ENCODE peak calls at places on chromosome 5, in six cellular contexts. One of them, this sample, is unnamed.

GRCh38 chr5:31364881-31365636 is 166.8 kb downstream of the DROSHA start:
- DNase-seq in IMR-90: peak; percentile 90
- DNase-seq in H9: no peak
- DNase-seq in trophoblast cell: peak; percentile 79
- DNase-seq in mesenchymal stem cell: no peak
- DNase-seq in H1: no peak
- DNase-seq in this sample: no peak

GRCh38 chr5:131488463-131488862 is 146.6 kb downstream of the RAPGEF6 start:
- DNase-seq in IMR-90: peak; percentile 7
- DNase-seq in H9: no peak
- DNase-seq in trophoblast cell: peak; percentile 16
- DNase-seq in mesenchymal stem cell: no peak
- DNase-seq in H1: no peak
- DNase-seq in this sample: no peak

GRCh38 chr5:172045315-172045632 is 38.8 kb upstream of the FBXW11 start:
- DNase-seq in IMR-90: no peak
- DNase-seq in H9: no peak
- DNase-seq in trophoblast cell: no peak
- DNase-seq in mesenchymal stem cell: no peak
- DNase-seq in H1: no peak
- DNase-seq in this sample: no peak

GRCh38 chr5:96565843-96566242 is 96.3 kb upstream of the CAST start:
- DNase-seq in IMR-90: peak; percentile 90
- DNase-seq in H9: no peak
- DNase-seq in trophoblast cell: peak; percentile 37
- DNase-seq in mesenchymal stem cell: peak; percentile 92
- DNase-seq in H1: no peak
- DNase-seq in this sample: no peak

GRCh38 chr5:11222169-11222568 is 461.1 kb upstream of the DAP start:
- DNase-seq in IMR-90: no peak
- DNase-seq in H9: no peak
- DNase-seq in trophoblast cell: no peak
- DNase-seq in mesenchymal stem cell: no peak
- DNase-seq in H1: no peak
- DNase-seq in this sample: no peak

GRCh38 chr5:143585970-143586369 is 182.5 kb upstream of the NR3C1 start:
- DNase-seq in IMR-90: no peak
- DNase-seq in H9: no peak
- DNase-seq in trophoblast cell: peak; percentile 62
- DNase-seq in mesenchymal stem cell: no peak
- DNase-seq in H1: no peak
- DNase-seq in this sample: no peak

GRCh38 chr5:55821731-55822512 is 29.2 kb upstream of the IL31RA start:
- DNase-seq in IMR-90: no peak
- DNase-seq in H9: peak; percentile 51
- DNase-seq in trophoblast cell: peak; percentile 30
- DNase-seq in mesenchymal stem cell: peak; percentile 13
- DNase-seq in H1: no peak
- DNase-seq in this sample: no peak

GRCh38 chr5:87116821-87117512 is 150.7 kb upstream of the RASA1 start:
- DNase-seq in IMR-90: peak; percentile 54
- DNase-seq in H9: no peak
- DNase-seq in trophoblast cell: no peak
- DNase-seq in mesenchymal stem cell: peak; percentile 16
- DNase-seq in H1: no peak
- DNase-seq in this sample: no peak

GRCh38 chr5:142432369-142432863 is 107.6 kb upstream of the SPRY4 start:
- DNase-seq in IMR-90: no peak
- DNase-seq in H9: no peak
- DNase-seq in trophoblast cell: no peak
- DNase-seq in mesenchymal stem cell: no peak
- DNase-seq in H1: no peak
- DNase-seq in this sample: no peak

GRCh38 chr5:20360243-20360642 is 372.2 kb upstream of the CDH18 start:
- DNase-seq in IMR-90: no peak
- DNase-seq in H9: no peak
- DNase-seq in trophoblast cell: no peak
- DNase-seq in mesenchymal stem cell: no peak
- DNase-seq in H1: no peak
- DNase-seq in this sample: no peak

GRCh38 chr5:112492291-112492690 is 73.2 kb upstream of the EPB41L4A start:
- DNase-seq in IMR-90: peak; percentile 23
- DNase-seq in H9: peak; percentile 78
- DNase-seq in trophoblast cell: peak; percentile 48
- DNase-seq in mesenchymal stem cell: peak; percentile 40
- DNase-seq in H1: peak; percentile 27
- DNase-seq in this sample: peak; percentile 14

GRCh38 chr5:39195198-39195826 is 24.1 kb downstream of the FYB1 start:
- DNase-seq in IMR-90: no peak
- DNase-seq in H9: no peak
- DNase-seq in trophoblast cell: no peak
- DNase-seq in mesenchymal stem cell: no peak
- DNase-seq in H1: no peak
- DNase-seq in this sample: no peak

GRCh38 chr5:96816991-96817390 is 9.2 kb upstream of the ERAP1 start:
- DNase-seq in IMR-90: no peak
- DNase-seq in H9: no peak
- DNase-seq in trophoblast cell: no peak
- DNase-seq in mesenchymal stem cell: no peak
- DNase-seq in H1: no peak
- DNase-seq in this sample: no peak

GRCh38 chr5:158639876-158640570 is 459.7 kb downstream of the EBF1 start:
- DNase-seq in IMR-90: peak; percentile 1
- DNase-seq in H9: no peak
- DNase-seq in trophoblast cell: no peak
- DNase-seq in mesenchymal stem cell: no peak
- DNase-seq in H1: no peak
- DNase-seq in this sample: no peak

GRCh38 chr5:131628990-131629389 is 6.0 kb downstream of the RAPGEF6 start:
- DNase-seq in IMR-90: peak; percentile 62
- DNase-seq in H9: no peak
- DNase-seq in trophoblast cell: peak; percentile 39
- DNase-seq in mesenchymal stem cell: peak; percentile 48
- DNase-seq in H1: no peak
- DNase-seq in this sample: no peak

GRCh38 chr5:113053614-113054013 is 77.0 kb downstream of the DCP2 start:
- DNase-seq in IMR-90: peak; percentile 72
- DNase-seq in H9: peak; percentile 20
- DNase-seq in trophoblast cell: peak; percentile 24
- DNase-seq in mesenchymal stem cell: peak; percentile 81
- DNase-seq in H1: no peak
- DNase-seq in this sample: no peak

DNA sequence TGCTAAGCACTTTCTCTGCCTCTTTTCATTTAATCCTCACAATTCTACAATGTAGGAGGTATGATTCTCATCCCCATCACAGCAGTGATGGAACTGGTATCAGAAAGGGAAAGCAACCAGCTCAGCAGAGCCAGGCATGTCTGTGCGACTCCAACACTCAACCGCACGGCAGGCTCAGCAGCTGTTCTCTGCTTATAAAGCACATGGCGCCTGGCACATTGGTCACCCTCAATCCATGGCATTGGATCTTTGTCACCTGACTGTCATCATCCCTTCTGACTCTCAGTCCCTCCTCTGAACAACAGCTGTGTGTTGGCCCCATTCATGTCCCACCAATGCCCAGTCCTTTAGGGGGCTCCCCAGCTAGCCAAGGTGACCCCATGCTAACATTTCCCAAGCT is 45.1 kb upstream of the HAND1 start:
- DNase-seq in IMR-90: no peak
- DNase-seq in H9: no peak
- DNase-seq in trophoblast cell: no peak
- DNase-seq in mesenchymal stem cell: no peak
- DNase-seq in H1: no peak
- DNase-seq in this sample: no peak
- H3K14ac ChIP-seq in IMR-90: no peak overlapping the region
- H3K14ac ChIP-seq in H9: no peak overlapping the region
- H3K14ac ChIP-seq in trophoblast cell: peak overlapping the region; percentile 94
- H3K14ac ChIP-seq in mesenchymal stem cell: no peak overlapping the region
- H3K14ac ChIP-seq in H1: no peak overlapping the region
- H3K14ac ChIP-seq in this sample: no peak overlapping the region

GRCh38 chr5:100682625-100683024 is 147.5 kb downstream of the FAM174A start:
- DNase-seq in IMR-90: no peak
- DNase-seq in H9: no peak
- DNase-seq in trophoblast cell: no peak
- DNase-seq in mesenchymal stem cell: no peak
- DNase-seq in H1: no peak
- DNase-seq in this sample: no peak
- H3K14ac ChIP-seq in IMR-90: no peak overlapping the region
- H3K14ac ChIP-seq in H9: no peak overlapping the region
- H3K14ac ChIP-seq in trophoblast cell: no peak overlapping the region
- H3K14ac ChIP-seq in mesenchymal stem cell: no peak overlapping the region
- H3K14ac ChIP-seq in H1: no peak overlapping the region
- H3K14ac ChIP-seq in this sample: no peak overlapping the region

DNA sequence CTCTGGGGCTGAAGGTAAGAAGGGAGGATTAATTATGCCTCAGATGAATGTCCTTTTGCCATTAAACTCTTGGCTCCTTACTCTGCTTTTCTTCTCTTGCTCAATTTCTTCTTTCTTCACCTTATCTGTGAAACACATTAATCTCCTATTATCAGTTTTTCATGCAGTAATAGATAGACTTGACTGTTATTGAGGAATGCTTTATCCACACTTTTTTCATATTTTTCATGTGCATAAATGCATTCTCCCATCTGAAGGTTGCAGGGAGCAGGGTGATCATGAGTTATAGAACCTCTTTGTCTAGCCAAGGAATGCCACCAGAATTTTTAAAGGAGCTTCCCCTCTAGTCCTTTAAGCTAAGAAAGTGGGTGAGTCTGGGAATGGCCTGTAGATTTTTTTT is 66.4 kb upstream of the CD180 start:
- DNase-seq in IMR-90: no peak
- DNase-seq in H9: no peak
- DNase-seq in trophoblast cell: no peak
- DNase-seq in mesenchymal stem cell: no peak
- DNase-seq in H1: no peak
- DNase-seq in this sample: no peak
- H3K14ac ChIP-seq in IMR-90: no peak overlapping the region
- H3K14ac ChIP-seq in H9: no peak overlapping the region
- H3K14ac ChIP-seq in trophoblast cell: no peak overlapping the region
- H3K14ac ChIP-seq in mesenchymal stem cell: no peak overlapping the region
- H3K14ac ChIP-seq in H1: no peak overlapping the region
- H3K14ac ChIP-seq in this sample: no peak overlapping the region

GRCh38 chr5:10218658-10219057 is 31.0 kb downstream of the ATPSCKMT start:
- DNase-seq in IMR-90: no peak
- DNase-seq in H9: no peak
- DNase-seq in trophoblast cell: no peak
- DNase-seq in mesenchymal stem cell: no peak
- DNase-seq in H1: no peak
- DNase-seq in this sample: no peak

GRCh38 chr5:10215366-10215765 is 34.3 kb downstream of the ATPSCKMT start:
- DNase-seq in IMR-90: no peak
- DNase-seq in H9: no peak
- DNase-seq in trophoblast cell: no peak
- DNase-seq in mesenchymal stem cell: no peak
- DNase-seq in H1: no peak
- DNase-seq in this sample: no peak

GRCh38 chr5:10219068-10219467 is 30.6 kb downstream of the ATPSCKMT start:
- DNase-seq in IMR-90: no peak
- DNase-seq in H9: no peak
- DNase-seq in trophoblast cell: no peak
- DNase-seq in mesenchymal stem cell: no peak
- DNase-seq in H1: no peak
- DNase-seq in this sample: no peak

GRCh38 chr5:10214036-10214435 is 35.7 kb downstream of the ATPSCKMT start:
- DNase-seq in IMR-90: no peak
- DNase-seq in H9: no peak
- DNase-seq in trophoblast cell: no peak
- DNase-seq in mesenchymal stem cell: no peak
- DNase-seq in H1: no peak
- DNase-seq in this sample: no peak

GRCh38 chr5:10216107-10216506 is 33.6 kb downstream of the ATPSCKMT start:
- DNase-seq in IMR-90: no peak
- DNase-seq in H9: no peak
- DNase-seq in trophoblast cell: no peak
- DNase-seq in mesenchymal stem cell: no peak
- DNase-seq in H1: no peak
- DNase-seq in this sample: no peak
- H3K14ac ChIP-seq in IMR-90: no peak overlapping the region
- H3K14ac ChIP-seq in H9: no peak overlapping the region
- H3K14ac ChIP-seq in trophoblast cell: no peak overlapping the region
- H3K14ac ChIP-seq in mesenchymal stem cell: no peak overlapping the region
- H3K14ac ChIP-seq in H1: no peak overlapping the region
- H3K14ac ChIP-seq in this sample: no peak overlapping the region

DNA sequence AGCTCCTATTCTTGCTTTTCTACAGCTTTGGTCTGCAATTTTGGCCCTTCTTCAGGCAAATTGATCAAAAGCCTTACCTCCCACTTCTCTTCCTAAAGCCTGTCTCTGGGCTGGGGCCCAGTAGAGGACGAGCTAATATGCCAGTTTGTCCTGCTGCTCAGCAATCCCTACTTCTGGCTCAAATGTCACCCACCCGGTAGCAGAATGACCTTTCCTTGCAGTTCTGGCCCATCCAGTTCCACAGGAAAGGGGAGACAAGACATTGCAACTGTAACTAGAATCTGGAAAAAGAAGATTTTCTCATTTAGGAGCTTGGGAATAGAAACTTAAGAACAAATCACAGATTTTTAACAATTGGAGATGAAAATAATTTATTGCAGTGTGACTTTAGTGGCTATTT is 261.5 kb downstream of the RAB3C start:
- DNase-seq in IMR-90: no peak
- DNase-seq in H9: no peak
- DNase-seq in trophoblast cell: peak; percentile 53
- DNase-seq in mesenchymal stem cell: no peak
- DNase-seq in H1: no peak
- DNase-seq in this sample: no peak
- H3K14ac ChIP-seq in IMR-90: no peak overlapping the region
- H3K14ac ChIP-seq in H9: no peak overlapping the region
- H3K14ac ChIP-seq in trophoblast cell: no peak overlapping the region
- H3K14ac ChIP-seq in mesenchymal stem cell: no peak overlapping the region
- H3K14ac ChIP-seq in H1: no peak overlapping the region
- H3K14ac ChIP-seq in this sample: no peak overlapping the region